ENCODE peak calls at places on chromosomes 16 and 17, in seven cellular contexts. One of them, this sample, is unnamed.
A peak's percentile ranks its signal among the peaks of the same experiment; 100 is the strongest.

GRCh38 chr17:79003661-79004411 is 5.7 kb downstream of the CANT1 start:
- DNase-seq in IMR-90: no peak
- DNase-seq in MM.1S: no peak
- DNase-seq in HCT116: no peak
- DNase-seq in SK-N-SH: no peak
- DNase-seq in thyroid gland: no peak
- DNase-seq in tibial artery: no peak
- DNase-seq in this sample: peak; percentile 34

GRCh38 chr16:9596788-9597187 is 505.3 kb downstream of the HAPSTR1 start:
- DNase-seq in IMR-90: no peak
- DNase-seq in MM.1S: no peak
- DNase-seq in HCT116: no peak
- DNase-seq in SK-N-SH: no peak
- DNase-seq in thyroid gland: no peak
- DNase-seq in tibial artery: no peak
- DNase-seq in this sample: no peak

GRCh38 chr17:57776366-57776765 is 31.3 kb upstream of the CCDC182 start:
- DNase-seq in IMR-90: no peak
- DNase-seq in MM.1S: no peak
- DNase-seq in HCT116: no peak
- DNase-seq in SK-N-SH: no peak
- DNase-seq in thyroid gland: no peak
- DNase-seq in tibial artery: no peak
- DNase-seq in this sample: no peak

GRCh38 chr16:48834576-48834975 is 224.6 kb upstream of the N4BP1 start:
- DNase-seq in IMR-90: no peak
- DNase-seq in MM.1S: no peak
- DNase-seq in HCT116: no peak
- DNase-seq in SK-N-SH: no peak
- DNase-seq in thyroid gland: no peak
- DNase-seq in tibial artery: no peak
- DNase-seq in this sample: no peak

GRCh38 chr16:66248096-66248495 is 118.4 kb upstream of the CDH5 start:
- DNase-seq in IMR-90: peak; percentile 77
- DNase-seq in MM.1S: no peak
- DNase-seq in HCT116: no peak
- DNase-seq in SK-N-SH: no peak
- DNase-seq in thyroid gland: peak; percentile 25
- DNase-seq in tibial artery: peak; percentile 85
- DNase-seq in this sample: no peak

GRCh38 chr16:23026777-23027362 is 122.4 kb downstream of the USP31 start:
- DNase-seq in IMR-90: peak; percentile 25
- DNase-seq in MM.1S: no peak
- DNase-seq in HCT116: no peak
- DNase-seq in SK-N-SH: no peak
- DNase-seq in thyroid gland: no peak
- DNase-seq in tibial artery: no peak
- DNase-seq in this sample: no peak

GRCh38 chr17:45222273-45222993 is 748 bp downstream of the FMNL1 start:
- DNase-seq in IMR-90: no peak
- DNase-seq in MM.1S: peak; percentile 53
- DNase-seq in HCT116: no peak
- DNase-seq in SK-N-SH: peak; percentile 65
- DNase-seq in thyroid gland: no peak
- DNase-seq in tibial artery: no peak
- DNase-seq in this sample: peak; percentile 69

GRCh38 chr17:53336281-53336680 is 486.4 kb upstream of the KIF2B start:
- DNase-seq in IMR-90: no peak
- DNase-seq in MM.1S: no peak
- DNase-seq in HCT116: no peak
- DNase-seq in SK-N-SH: no peak
- DNase-seq in thyroid gland: no peak
- DNase-seq in tibial artery: no peak
- DNase-seq in this sample: no peak

GRCh38 chr17:50075446-50076032 is 19.6 kb upstream of the PDK2 start:
- DNase-seq in IMR-90: no peak
- DNase-seq in MM.1S: no peak
- DNase-seq in HCT116: no peak
- DNase-seq in SK-N-SH: no peak
- DNase-seq in thyroid gland: no peak
- DNase-seq in tibial artery: no peak
- DNase-seq in this sample: no peak

GRCh38 chr17:44552361-44552760 is 4.9 kb upstream of the FZD2 start:
- DNase-seq in IMR-90: no peak
- DNase-seq in MM.1S: no peak
- DNase-seq in HCT116: no peak
- DNase-seq in SK-N-SH: no peak
- DNase-seq in thyroid gland: no peak
- DNase-seq in tibial artery: no peak
- DNase-seq in this sample: no peak

GRCh38 chr16:17224350-17224749 is 246.4 kb downstream of the XYLT1 start:
- DNase-seq in IMR-90: no peak
- DNase-seq in MM.1S: no peak
- DNase-seq in HCT116: no peak
- DNase-seq in SK-N-SH: no peak
- DNase-seq in thyroid gland: no peak
- DNase-seq in tibial artery: no peak
- DNase-seq in this sample: no peak

GRCh38 chr16:17223576-17223975 is 247.2 kb downstream of the XYLT1 start:
- DNase-seq in IMR-90: no peak
- DNase-seq in MM.1S: no peak
- DNase-seq in HCT116: no peak
- DNase-seq in SK-N-SH: no peak
- DNase-seq in thyroid gland: no peak
- DNase-seq in tibial artery: no peak
- DNase-seq in this sample: no peak

GRCh38 chr16:17224859-17225258 is 245.9 kb downstream of the XYLT1 start:
- DNase-seq in IMR-90: peak; percentile 82
- DNase-seq in MM.1S: no peak
- DNase-seq in HCT116: no peak
- DNase-seq in SK-N-SH: no peak
- DNase-seq in thyroid gland: peak; percentile 12
- DNase-seq in tibial artery: peak; percentile 72
- DNase-seq in this sample: no peak

GRCh38 chr16:17225551-17225950 is 245.2 kb downstream of the XYLT1 start:
- DNase-seq in IMR-90: peak; percentile 13
- DNase-seq in MM.1S: no peak
- DNase-seq in HCT116: no peak
- DNase-seq in SK-N-SH: no peak
- DNase-seq in thyroid gland: no peak
- DNase-seq in tibial artery: no peak
- DNase-seq in this sample: no peak

GRCh38 chr16:17222756-17223411 is 247.9 kb downstream of the XYLT1 start:
- DNase-seq in IMR-90: no peak
- DNase-seq in MM.1S: no peak
- DNase-seq in HCT116: no peak
- DNase-seq in SK-N-SH: no peak
- DNase-seq in thyroid gland: peak; percentile 25
- DNase-seq in tibial artery: peak; percentile 52
- DNase-seq in this sample: no peak
- TF ChIP-seq CTCF in IMR-90: no peak
- TF ChIP-seq CTCF in MM.1S: no peak
- TF ChIP-seq CTCF in HCT116: no peak
- TF ChIP-seq CTCF in SK-N-SH: no peak
- TF ChIP-seq CTCF in thyroid gland: no peak
- TF ChIP-seq CTCF in tibial artery: no peak
- TF ChIP-seq CTCF in this sample: no peak

DNA sequence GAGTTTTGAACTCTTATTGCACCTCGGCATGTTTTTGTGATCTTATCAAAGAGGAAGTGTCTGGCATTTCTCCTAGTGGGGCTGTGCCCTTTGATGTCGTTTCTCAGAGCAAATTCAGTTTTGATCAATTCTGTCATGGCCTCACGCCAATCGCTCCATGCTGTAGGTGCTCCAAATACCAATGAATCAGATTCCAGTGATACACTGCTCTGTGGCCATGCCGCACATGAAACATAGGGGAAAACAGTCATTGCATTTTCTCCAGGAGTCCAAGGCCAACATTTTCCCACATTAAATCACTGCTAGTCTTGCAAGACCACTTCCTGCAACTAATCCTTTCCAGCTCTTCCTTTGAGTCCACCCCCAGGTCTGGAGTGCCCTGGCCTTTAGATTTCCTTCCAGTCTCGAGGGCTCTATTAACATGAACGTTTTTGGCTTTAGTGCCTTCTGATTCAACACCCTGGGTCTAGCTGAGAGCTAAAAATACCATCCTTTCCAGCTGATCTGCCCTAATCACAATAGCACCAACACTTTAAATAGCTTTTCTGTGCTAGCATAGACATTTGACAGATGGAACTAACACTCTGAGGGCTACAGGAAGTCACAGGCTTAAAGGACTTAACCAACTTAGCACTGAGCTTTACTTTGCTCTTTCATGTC is 18.2 kb upstream of the RASL10B start:
- DNase-seq in IMR-90: peak; percentile 94
- DNase-seq in MM.1S: peak; percentile 53
- DNase-seq in HCT116: no peak
- DNase-seq in SK-N-SH: peak; percentile 39
- DNase-seq in thyroid gland: no peak
- DNase-seq in tibial artery: peak; percentile 48
- DNase-seq in this sample: no peak
- H3K27ac ChIP-seq in IMR-90: no peak overlapping the region
- H3K27ac ChIP-seq in MM.1S: peak overlapping the region; percentile 5
- H3K27ac ChIP-seq in HCT116: no peak overlapping the region
- H3K27ac ChIP-seq in SK-N-SH: peak overlapping the region; percentile 79
- H3K27ac ChIP-seq in thyroid gland: no peak overlapping the region
- H3K27ac ChIP-seq in tibial artery: peak overlapping the region; percentile 78
- H3K27ac ChIP-seq in this sample: no peak overlapping the region

GRCh38 chr16:27355610-27356009 is 41.8 kb downstream of the IL4R start:
- DNase-seq in IMR-90: peak; percentile 22
- DNase-seq in MM.1S: no peak
- DNase-seq in HCT116: peak; percentile 19
- DNase-seq in SK-N-SH: no peak
- DNase-seq in thyroid gland: peak; percentile 18
- DNase-seq in tibial artery: no peak
- DNase-seq in this sample: no peak
- TF ChIP-seq CTCF in IMR-90: peak; percentile 43
- TF ChIP-seq CTCF in MM.1S: no peak
- TF ChIP-seq CTCF in HCT116: peak; percentile 67
- TF ChIP-seq CTCF in SK-N-SH: peak; percentile 50
- TF ChIP-seq CTCF in thyroid gland: peak; percentile 13
- TF ChIP-seq CTCF in tibial artery: peak; percentile 17
- TF ChIP-seq CTCF in this sample: peak; percentile 12

GRCh38 chr16:50079741-50080140 is 14.0 kb downstream of the HEATR3 start:
- DNase-seq in IMR-90: no peak
- DNase-seq in MM.1S: no peak
- DNase-seq in HCT116: no peak
- DNase-seq in SK-N-SH: no peak
- DNase-seq in thyroid gland: no peak
- DNase-seq in tibial artery: no peak
- DNase-seq in this sample: no peak
- H3K27ac ChIP-seq in IMR-90: no peak overlapping the region
- H3K27ac ChIP-seq in MM.1S: no peak overlapping the region
- H3K27ac ChIP-seq in HCT116: no peak overlapping the region
- H3K27ac ChIP-seq in SK-N-SH: no peak overlapping the region
- H3K27ac ChIP-seq in thyroid gland: no peak overlapping the region
- H3K27ac ChIP-seq in tibial artery: no peak overlapping the region
- H3K27ac ChIP-seq in this sample: no peak overlapping the region